ENCODE peak calls at places on chromosome 7, in seven cellular contexts. S, A, D, T, Z, O and K are unnamed samples.

GRCh38 chr7:111229951-111230350 is 139.0 kb downstream of the LRRN3 start:
- DNase-seq in S (no peak), A (no peak), D (no peak), T (no peak), Z (no peak), O (no peak), K (no peak)

GRCh38 chr7:1411414-1411813 is 47.9 kb downstream of the MICALL2 start:
- DNase-seq in S (no peak), A (no peak), D (no peak), T (no peak), Z (no peak), O (no peak), K (no peak)

GRCh38 chr7:4745971-4746919 is 29.2 kb upstream of the AP5Z1 start:
- DNase-seq in S (peak), A (no peak), D (peak), T (no peak), Z (no peak), O (peak), K (no peak)

GRCh38 chr7:77822269-77822668 is 23.7 kb downstream of the PHTF2 start:
- DNase-seq in S (no peak), A (no peak), D (no peak), T (no peak), Z (no peak), O (no peak), K (no peak)

GRCh38 chr7:13421779-13422178 is 567.7 kb downstream of the ETV1 start:
- DNase-seq in S (no peak), A (no peak), D (no peak), T (no peak), Z (no peak), O (no peak), K (no peak)

GRCh38 chr7:106542550-106543220 is 118.3 kb downstream of the CCDC71L start:
- DNase-seq in S (peak), A (peak), D (peak), T (no peak), Z (peak), O (peak), K (peak)

GRCh38 chr7:100091411-100092181 is 2.8 kb downstream of the COPS6 start:
- DNase-seq in S (no peak), A (no peak), D (no peak), T (no peak), Z (no peak), O (no peak), K (no peak)

GRCh38 chr7:156612930-156613329 is 27.6 kb upstream of the RNF32 start:
- DNase-seq in S (no peak), A (no peak), D (no peak), T (no peak), Z (no peak), O (no peak), K (no peak)

GRCh38 chr7:143906895-143907294 is 4.9 kb upstream of the TCAF1 start:
- DNase-seq in S (no peak), A (no peak), D (no peak), T (no peak), Z (no peak), O (no peak), K (no peak)

GRCh38 chr7:34337163-34337562 is 320.9 kb upstream of the NPSR1 start:
- DNase-seq in S (no peak), A (no peak), D (no peak), T (no peak), Z (no peak), O (no peak), K (no peak)

GRCh38 chr7:159026271-159027047 is 118.2 kb downstream of the VIPR2 start:
- DNase-seq in S (no peak), A (no peak), D (no peak), T (no peak), Z (peak), O (no peak), K (no peak)

GRCh38 chr7:140732436-140732835 is 35.9 kb downstream of the NDUFB2 start:
- DNase-seq in S (no peak), A (no peak), D (no peak), T (no peak), Z (no peak), O (no peak), K (no peak)

GRCh38 chr7:41792099-41792498 is 89.2 kb upstream of the INHBA start:
- DNase-seq in S (no peak), A (no peak), D (no peak), T (no peak), Z (no peak), O (no peak), K (no peak)

GRCh38 chr7:70674268-70675025 is 457.5 kb upstream of the GALNT17 start:
- DNase-seq in S (no peak), A (no peak), D (no peak), T (no peak), Z (no peak), O (no peak), K (no peak)

GRCh38 chr7:43294080-43294630 is 181.7 kb downstream of the HECW1 start:
- DNase-seq in S (peak), A (no peak), D (peak), T (no peak), Z (no peak), O (peak), K (no peak)

GRCh38 chr7:147829021-147829420 is 761.5 kb upstream of the C7orf33 start:
- DNase-seq in S (no peak), A (no peak), D (no peak), T (no peak), Z (no peak), O (no peak), K (no peak)

GRCh38 chr7:26658698-26659084 is 205.7 kb downstream of the SKAP2 start:
- DNase-seq in S (no peak), A (no peak), D (no peak), T (no peak), Z (no peak), O (no peak), K (no peak)

GRCh38 chr7:18693826-18694225 is 198.3 kb downstream of the HDAC9 start:
- DNase-seq in S (no peak), A (no peak), D (no peak), T (no peak), Z (no peak), O (no peak), K (no peak)

GRCh38 chr7:11650030-11650429 is 182.0 kb downstream of the THSD7A start:
- DNase-seq in S (no peak), A (no peak), D (no peak), T (no peak), Z (no peak), O (no peak), K (no peak)

GRCh38 chr7:33761440-33762080 is 143.8 kb upstream of the BMPER start:
- DNase-seq in S (no peak), A (no peak), D (no peak), T (no peak), Z (no peak), O (no peak), K (no peak)

GRCh38 chr7:123645516-123645915 is 10.2 kb upstream of the LMOD2 start:
- DNase-seq in S (no peak), A (no peak), D (peak), T (peak), Z (no peak), O (no peak), K (no peak)

GRCh38 chr7:117639966-117640365 is 160.1 kb downstream of the CFTR start:
- DNase-seq in S (no peak), A (no peak), D (no peak), T (no peak), Z (no peak), O (no peak), K (no peak)

GRCh38 chr7:115475774-115476407 is 554.0 kb downstream of the MDFIC start:
- DNase-seq in S (no peak), A (no peak), D (no peak), T (no peak), Z (no peak), O (no peak), K (no peak)

GRCh38 chr7:95440394-95441038 is 5.7 kb upstream of the PON2 start:
- DNase-seq in S (no peak), A (no peak), D (no peak), T (no peak), Z (no peak), O (no peak), K (no peak)

GRCh38 chr7:122352454-122352853 is 47.9 kb upstream of the FEZF1 start:
- DNase-seq in S (no peak), A (no peak), D (no peak), T (no peak), Z (no peak), O (no peak), K (no peak)

GRCh38 chr7:33183504-33183903 is 54.1 kb downstream of the BBS9 start:
- DNase-seq in S (no peak), A (no peak), D (peak), T (no peak), Z (no peak), O (no peak), K (no peak)

GRCh38 chr7:27032843-27033242 is 63.0 kb downstream of the HOXA1 start:
- DNase-seq in S (no peak), A (no peak), D (no peak), T (no peak), Z (no peak), O (no peak), K (no peak)

GRCh38 chr7:4854916-4855315 is 6.9 kb downstream of the PAPOLB start:
- DNase-seq in S (no peak), A (no peak), D (no peak), T (no peak), Z (no peak), O (no peak), K (no peak)

GRCh38 chr7:139965942-139966628 is 96.7 kb downstream of the PARP12 start:
- DNase-seq in S (no peak), A (no peak), D (no peak), T (no peak), Z (no peak), O (no peak), K (no peak)

GRCh38 chr7:84194484-84195260 is at the start of gene SEMA3A:
- DNase-seq in S (peak), A (no peak), D (peak), T (peak), Z (no peak), O (peak), K (no peak)
- TF ChIP-seq CTCF in S (no peak), A (no peak), D (no peak), T (no peak), Z (peak), O (no peak), K (no peak)

DNA sequence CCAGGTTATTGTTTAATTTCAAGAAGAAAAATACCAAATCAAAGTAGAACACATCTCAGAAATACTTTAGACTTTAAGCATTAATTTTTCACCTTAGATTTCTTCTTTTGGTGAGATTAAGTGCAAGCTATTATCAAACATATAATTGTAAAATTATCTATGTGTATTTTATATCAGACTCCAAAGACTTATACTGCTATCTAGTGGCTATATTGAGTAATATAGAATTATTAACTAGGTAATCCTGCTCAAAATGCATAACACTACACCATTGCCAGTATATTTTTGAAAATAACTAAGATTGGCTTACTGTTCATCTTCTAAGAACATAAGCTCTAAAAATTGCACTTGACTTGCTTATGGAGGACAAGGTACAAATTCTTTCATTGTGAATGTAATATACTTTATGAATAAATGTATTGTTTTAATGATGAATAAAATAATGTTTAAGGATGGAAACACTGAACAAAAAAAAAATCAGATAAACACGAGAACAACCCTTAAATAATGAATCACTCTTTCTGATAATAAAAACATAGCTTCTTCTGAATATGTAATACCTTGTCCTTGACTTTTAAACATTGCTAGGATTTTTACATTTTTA is 86.7 kb upstream of the GNAI1 start:
- DNase-seq in S (no peak), A (no peak), D (no peak), T (no peak), Z (no peak), O (no peak), K (no peak)
- TF ChIP-seq CTCF in S (no peak), A (no peak), D (peak), T (peak), Z (no peak), O (no peak), K (no peak)

GRCh38 chr7:134478707-134479106 is 19.8 kb upstream of the AKR1B1 start:
- DNase-seq in S (no peak), A (no peak), D (no peak), T (no peak), Z (no peak), O (no peak), K (no peak)
- TF ChIP-seq CTCF in S (peak), A (no peak), D (no peak), T (peak), Z (no peak), O (no peak), K (no peak)

GRCh38 chr7:81776972-81777371 is 7.1 kb upstream of the HGF start:
- DNase-seq in S (no peak), A (no peak), D (no peak), T (no peak), Z (no peak), O (no peak), K (no peak)
- TF ChIP-seq CTCF in S (peak), A (no peak), D (no peak), T (no peak), Z (no peak), O (no peak), K (no peak)